ENCODE peak calls at places on chromosomes 1 and 21, in four cellular contexts. L, K, W and B are unnamed samples.

GRCh38 chr21:45749974-45750373 is 106.4 kb downstream of the PCBP3 start:
- DNase-seq in W (no peak), L (no peak), K (no peak), B (no peak)

GRCh38 chr1:42765271-42765670 is 1.6 kb downstream of the P3H1 start:
- DNase-seq in W (no peak), K (no peak), L (no peak), B (no peak)

GRCh38 chr1:53687886-53688285 is 51.1 kb downstream of the GLIS1 start:
- DNase-seq in W (no peak), K (no peak), L (no peak), B (no peak)

GRCh38 chr21:45576838-45577737 is 34.8 kb upstream of the SLC19A1 start:
- DNase-seq in W (no peak), L (peak), K (no peak), B (no peak)

GRCh38 chr1:33273402-33273801 is 17.1 kb downstream of the ZNF362 start:
- DNase-seq in W (no peak), K (no peak), L (peak), B (no peak)

GRCh38 chr1:235421751-235422150 is 54.5 kb downstream of the TBCE start:
- DNase-seq in K (no peak), L (no peak), W (no peak), B (no peak)

GRCh38 chr1:110616587-110616986 is 10.4 kb upstream of the KCNA2 start:
- DNase-seq in W (peak), K (no peak), L (peak), B (no peak)

GRCh38 chr1:157357111-157357510 is 195.2 kb downstream of the FCRL5 start:
- DNase-seq in L (no peak), W (no peak), K (no peak), B (no peak)

GRCh38 chr1:235264327-235264726 is 63.7 kb downstream of the ARID4B start:
- DNase-seq in K (no peak), W (no peak), L (no peak), B (no peak)

GRCh38 chr1:109312246-109312645 is 5.4 kb upstream of the MYBPHL start:
- DNase-seq in K (no peak), W (no peak), L (no peak), B (no peak)